ENCODE peak calls at places on chromosomes 11 and 22, in four cellular contexts. One of them, this sample, is unnamed.

GRCh38 chr22:39431821-39432251 is 25.0 kb upstream of the MGAT3 start:
- DNase-seq in spleen: peak; percentile 71
- DNase-seq in GM12878: no peak
- DNase-seq in sigmoid colon: no peak
- DNase-seq in this sample: no peak

GRCh38 chr11:103364687-103365086 is 255.5 kb downstream of the DYNC2H1 start:
- DNase-seq in spleen: no peak
- DNase-seq in GM12878: no peak
- DNase-seq in sigmoid colon: no peak
- DNase-seq in this sample: no peak

GRCh38 chr11:100774859-100775258 is 87.8 kb downstream of the ARHGAP42 start:
- DNase-seq in spleen: no peak
- DNase-seq in GM12878: no peak
- DNase-seq in sigmoid colon: no peak
- DNase-seq in this sample: no peak

GRCh38 chr22:31954535-31955326 is 10.4 kb downstream of the YWHAH start:
- DNase-seq in spleen: peak; percentile 6
- DNase-seq in GM12878: no peak
- DNase-seq in sigmoid colon: no peak
- DNase-seq in this sample: no peak

GRCh38 chr22:20249797-20250354 is 18.2 kb downstream of the RTN4R start:
- DNase-seq in spleen: no peak
- DNase-seq in GM12878: no peak
- DNase-seq in sigmoid colon: peak; percentile 78
- DNase-seq in this sample: no peak

GRCh38 chr22:42462016-42462415 is 29.8 kb upstream of the NFAM1 start:
- DNase-seq in spleen: no peak
- DNase-seq in GM12878: no peak
- DNase-seq in sigmoid colon: no peak
- DNase-seq in this sample: no peak

GRCh38 chr22:48373626-48374173 is 1454.0 kb downstream of the BRD1 start:
- DNase-seq in spleen: peak; percentile 32
- DNase-seq in GM12878: no peak
- DNase-seq in sigmoid colon: peak; percentile 40
- DNase-seq in this sample: no peak

GRCh38 chr11:114225662-114226061 is 70.5 kb upstream of the NNMT start:
- DNase-seq in spleen: no peak
- DNase-seq in GM12878: no peak
- DNase-seq in sigmoid colon: no peak
- DNase-seq in this sample: no peak

GRCh38 chr11:17542249-17542648 is 2.0 kb downstream of the USH1C start:
- DNase-seq in spleen: peak; percentile 62
- DNase-seq in GM12878: no peak
- DNase-seq in sigmoid colon: no peak
- DNase-seq in this sample: no peak

GRCh38 chr11:126607374-126607773 is 251.9 kb downstream of the ST3GAL4 start:
- DNase-seq in spleen: no peak
- DNase-seq in GM12878: no peak
- DNase-seq in sigmoid colon: no peak
- DNase-seq in this sample: no peak

GRCh38 chr11:93477684-93478234 is 65.4 kb downstream of the SMCO4 start:
- DNase-seq in spleen: no peak
- DNase-seq in GM12878: no peak
- DNase-seq in sigmoid colon: no peak
- DNase-seq in this sample: no peak

GRCh38 chr11:8082391-8083087 is 1.5 kb downstream of the TUB start:
- DNase-seq in spleen: peak; percentile 62
- DNase-seq in GM12878: no peak
- DNase-seq in sigmoid colon: no peak
- DNase-seq in this sample: no peak

GRCh38 chr11:8079111-8079675 is 1.8 kb upstream of the TUB start:
- DNase-seq in spleen: no peak
- DNase-seq in GM12878: no peak
- DNase-seq in sigmoid colon: no peak
- DNase-seq in this sample: no peak

GRCh38 chr11:8081591-8082021 is 595 bp downstream of the TUB start:
- DNase-seq in spleen: peak; percentile 65
- DNase-seq in GM12878: no peak
- DNase-seq in sigmoid colon: no peak
- DNase-seq in this sample: no peak

GRCh38 chr11:8080069-8080670 is 841 bp upstream of the TUB start:
- DNase-seq in spleen: no peak
- DNase-seq in GM12878: no peak
- DNase-seq in sigmoid colon: no peak
- DNase-seq in this sample: no peak

GRCh38 chr11:8080674-8081590 is at the start of gene TUB:
- DNase-seq in spleen: peak; percentile 61
- DNase-seq in GM12878: no peak
- DNase-seq in sigmoid colon: no peak
- DNase-seq in this sample: peak; percentile 88
- TF ChIP-seq POLR2AphosphoS5 in spleen: no peak
- TF ChIP-seq POLR2AphosphoS5 in GM12878: no peak
- TF ChIP-seq POLR2AphosphoS5 in sigmoid colon: no peak
- TF ChIP-seq POLR2AphosphoS5 in this sample: no peak

DNA sequence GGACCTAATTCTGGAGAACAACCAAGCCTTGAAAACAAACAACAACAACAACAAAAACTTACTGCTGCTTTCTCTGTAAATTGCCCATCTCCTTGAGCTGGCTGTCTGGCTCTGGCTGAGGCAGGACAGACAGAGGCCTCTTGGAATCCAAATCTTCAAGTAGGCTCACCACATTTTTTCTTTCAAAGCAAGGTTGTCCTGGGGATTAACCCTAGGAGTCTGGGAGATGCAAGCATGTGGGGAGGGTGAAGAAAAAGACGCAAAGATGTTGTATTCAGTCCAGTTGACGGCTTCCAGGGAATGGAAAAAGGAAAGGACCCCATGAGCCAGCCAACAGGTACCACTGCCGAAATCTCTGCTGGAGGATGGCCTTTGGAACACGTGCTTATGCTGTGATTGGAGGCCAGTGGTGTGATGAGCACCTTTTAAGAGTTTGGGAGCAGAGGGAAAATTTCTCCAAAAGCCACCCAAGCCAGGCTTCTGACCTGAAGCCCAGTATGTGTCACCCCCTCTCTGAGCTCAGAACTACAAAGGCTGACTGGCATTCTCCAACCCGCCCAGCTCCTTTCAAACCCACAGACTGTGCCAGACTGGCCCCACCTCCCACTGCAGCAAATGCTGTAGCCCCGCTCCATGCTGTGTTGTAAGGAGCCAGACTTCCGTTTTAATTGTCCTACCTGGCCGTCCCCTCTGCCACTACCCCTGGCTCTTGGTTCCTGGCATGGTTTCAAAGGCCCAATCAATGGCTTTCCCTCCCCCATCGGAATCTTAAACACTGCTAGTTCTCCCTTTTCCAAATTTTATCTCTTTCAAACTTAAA is 10.8 kb downstream of the BLID start:
- DNase-seq in spleen: no peak
- DNase-seq in GM12878: no peak
- DNase-seq in sigmoid colon: no peak
- DNase-seq in this sample: no peak
- TF ChIP-seq POLR2A in spleen: no peak
- TF ChIP-seq POLR2A in GM12878: no peak
- TF ChIP-seq POLR2A in sigmoid colon: no peak
- TF ChIP-seq POLR2A in this sample: no peak

DNA sequence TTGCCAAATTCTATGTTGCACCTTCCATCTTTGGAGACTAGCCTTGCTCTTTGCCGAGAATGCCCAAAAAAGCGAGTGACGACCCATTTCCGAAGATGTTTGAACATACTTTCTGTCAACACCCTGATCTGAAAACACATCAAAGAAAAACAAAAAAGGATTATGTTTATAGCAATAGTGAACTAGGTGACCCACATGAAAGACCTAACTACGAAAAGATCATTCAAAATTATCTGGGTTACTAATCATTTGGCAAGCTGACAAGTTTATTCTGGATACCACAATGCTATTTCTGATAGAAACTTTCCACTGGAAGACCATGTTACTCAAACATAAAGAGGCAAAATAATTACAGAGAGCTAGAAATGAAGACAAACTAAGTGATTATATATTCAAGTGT is 27.0 kb downstream of the KCNJ1 start:
- DNase-seq in spleen: no peak
- DNase-seq in GM12878: no peak
- DNase-seq in sigmoid colon: no peak
- DNase-seq in this sample: no peak
- H3K4me1 ChIP-seq in spleen: peaks cover 73% of the 10 kb centered on the region
- H3K4me1 ChIP-seq in GM12878: peaks cover 25% of the 10 kb centered on the region
- H3K4me1 ChIP-seq in sigmoid colon: no peaks in the 10 kb centered on the region
- H3K4me1 ChIP-seq in this sample: peaks cover 28% of the 10 kb centered on the region

DNA sequence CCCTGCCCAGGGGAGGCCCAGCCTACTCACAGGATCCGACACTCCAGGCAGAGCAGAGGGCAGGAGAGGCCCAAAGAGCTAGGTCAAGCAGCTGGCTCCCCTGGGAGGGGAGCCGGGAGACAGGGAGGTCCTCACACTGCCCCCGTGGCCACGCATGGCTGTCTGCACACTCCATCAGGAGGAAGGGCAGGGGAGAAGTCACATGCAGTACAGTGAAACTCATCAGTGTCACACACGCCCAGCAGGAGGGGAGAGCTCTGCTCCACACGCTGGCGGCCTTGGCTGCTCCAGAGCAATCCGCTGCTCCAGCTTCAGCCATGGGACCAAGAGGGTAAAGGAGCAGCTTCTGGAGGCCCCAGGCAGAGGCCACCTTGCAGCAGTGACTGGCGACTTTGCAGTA is 14.3 kb downstream of the TCIRG1 start:
- DNase-seq in spleen: no peak
- DNase-seq in GM12878: no peak
- DNase-seq in sigmoid colon: no peak
- DNase-seq in this sample: no peak
- TF ChIP-seq POLR2AphosphoS5 in spleen: peak; percentile 49
- TF ChIP-seq POLR2AphosphoS5 in GM12878: no peak
- TF ChIP-seq POLR2AphosphoS5 in sigmoid colon: no peak
- TF ChIP-seq POLR2AphosphoS5 in this sample: no peak

DNA sequence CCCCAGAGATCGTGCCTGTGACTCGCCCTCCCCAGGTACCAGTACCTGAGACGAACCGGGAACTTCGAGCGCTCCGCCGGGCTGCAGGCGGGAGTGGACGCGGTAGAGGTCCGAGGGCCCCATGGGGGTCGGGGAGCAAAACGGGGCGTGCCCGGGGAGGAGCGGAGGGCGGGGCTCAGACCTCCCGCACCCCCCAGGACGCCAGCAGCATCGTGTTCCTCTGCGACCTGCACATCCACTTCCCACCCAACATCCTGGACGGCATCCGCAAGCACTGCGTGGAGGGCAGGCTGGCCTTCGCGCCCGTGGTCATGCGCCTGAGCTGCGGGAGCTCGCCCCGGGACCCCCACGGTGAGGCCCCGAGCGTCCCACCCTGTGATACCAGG is 10.8 kb downstream of the B4GALNT4 start:
- DNase-seq in spleen: no peak
- DNase-seq in GM12878: no peak
- DNase-seq in sigmoid colon: no peak
- DNase-seq in this sample: no peak
- TF ChIP-seq POLR2A in spleen: no peak
- TF ChIP-seq POLR2A in GM12878: no peak
- TF ChIP-seq POLR2A in sigmoid colon: no peak
- TF ChIP-seq POLR2A in this sample: no peak

GRCh38 chr11:128749986-128750385 is 56.1 kb downstream of the FLI1 start:
- DNase-seq in spleen: no peak
- DNase-seq in GM12878: no peak
- DNase-seq in sigmoid colon: no peak
- DNase-seq in this sample: no peak
- H3K4me1 ChIP-seq in spleen: peaks cover 98% of the 10 kb centered on the region
- H3K4me1 ChIP-seq in GM12878: peaks cover 13% of the 10 kb centered on the region
- H3K4me1 ChIP-seq in sigmoid colon: peaks cover 13% of the 10 kb centered on the region
- H3K4me1 ChIP-seq in this sample: peaks cover 25% of the 10 kb centered on the region

GRCh38 chr22:43999378-43999777 is 24.7 kb upstream of the PARVB start:
- DNase-seq in spleen: no peak
- DNase-seq in GM12878: no peak
- DNase-seq in sigmoid colon: no peak
- DNase-seq in this sample: no peak
- TF ChIP-seq POLR2AphosphoS5 in spleen: no peak
- TF ChIP-seq POLR2AphosphoS5 in GM12878: no peak
- TF ChIP-seq POLR2AphosphoS5 in sigmoid colon: no peak
- TF ChIP-seq POLR2AphosphoS5 in this sample: no peak

GRCh38 chr22:28208036-28208435 is 289.0 kb upstream of the PITPNB start:
- DNase-seq in spleen: no peak
- DNase-seq in GM12878: no peak
- DNase-seq in sigmoid colon: no peak
- DNase-seq in this sample: no peak
- TF ChIP-seq POLR2A in spleen: no peak
- TF ChIP-seq POLR2A in GM12878: no peak
- TF ChIP-seq POLR2A in sigmoid colon: no peak
- TF ChIP-seq POLR2A in this sample: no peak